ENCODE peak calls at places on chromosome 1, in ten cellular contexts. C is SIG-M5; O is CD8-positive, alpha-beta memory T cell; W is activated CD8-positive, alpha-beta memory T cell treated with anti-CD3 and anti-CD28 coated beads, Interleukin-2, amount 50 U/mL, for 48 hours; Z is activated B cell treated with CpG ODN at 0.5 μM for 24 hours; P is neuronal stem cell; L is stimulated activated CD4-positive, alpha-beta T cell treated with anti-CD3 and anti-CD28 coated beads, Interleukin-2, amount 100 ng/mL, for 24 hours; X is LHCN-M2; H is mesenteric fat pad; K is cardiac septum. Y is an unnamed sample.

GRCh38 chr1:151641229-151641628 is 29.4 kb downstream of the SNX27 start:
- DNase-seq in W (no peak), C (no peak), P (no peak), K (no peak), H (no peak), L (no peak), X (peak; percentile 21), Z (no peak), O (no peak), Y (no peak)

GRCh38 chr1:205355054-205355453 is 1.7 kb downstream of the KLHDC8A start:
- DNase-seq in H (no peak), C (no peak), Z (no peak), K (no peak), L (no peak), P (no peak), X (no peak), W (no peak), O (no peak), Y (no peak)

GRCh38 chr1:3821934-3822307 is 25.6 kb upstream of the LRRC47 start:
- DNase-seq in C (no peak), O (no peak), W (no peak), P (no peak), Z (no peak), K (no peak), L (no peak), H (no peak), X (no peak), Y (no peak)

GRCh38 chr1:156499194-156499702 is 1.3 kb downstream of the MEF2D start:
- DNase-seq in O (no peak), Z (no peak), X (no peak), K (no peak), H (no peak), P (no peak), L (no peak), W (no peak), C (no peak), Y (no peak)

GRCh38 chr1:197984273-197984672 is 67.1 kb downstream of the LHX9 start:
- DNase-seq in C (no peak), H (no peak), P (no peak), O (no peak), L (no peak), X (peak; percentile 46), Z (no peak), K (no peak), W (no peak), Y (no peak)

GRCh38 chr1:221161571-221162041 is 282.4 kb downstream of the HLX start:
- DNase-seq in Z (no peak), L (no peak), C (no peak), W (no peak), H (no peak), K (no peak), P (no peak), O (no peak), X (no peak), Y (no peak)

GRCh38 chr1:84782311-84782771 is 92.1 kb upstream of the SSX2IP start:
- DNase-seq in O (peak; percentile 83), C (no peak), Z (peak; percentile 60), X (peak; percentile 66), W (peak; percentile 93), H (no peak), P (peak; percentile 45), K (no peak), L (peak; percentile 86), Y (peak; percentile 68)

GRCh38 chr1:68384321-68384813 is 65.4 kb downstream of the RPE65 start:
- DNase-seq in L (no peak), P (no peak), H (no peak), Z (no peak), K (no peak), X (peak; percentile 100), C (no peak), W (no peak), O (no peak), Y (no peak)

GRCh38 chr1:31216016-31216415 is 23.7 kb downstream of the NKAIN1 start:
- DNase-seq in Z (no peak), C (no peak), O (no peak), K (peak; percentile 80), W (no peak), H (no peak), L (no peak), P (no peak), X (no peak), Y (peak; percentile 44)

GRCh38 chr1:61051455-61052392 is 30.6 kb upstream of the NFIA start:
- DNase-seq in L (no peak), O (no peak), Z (no peak), X (no peak), H (no peak), P (no peak), C (no peak), K (no peak), W (no peak), Y (peak; percentile 80)

GRCh38 chr1:165539306-165539705 is 4.5 kb upstream of the LRRC52 start:
- DNase-seq in C (no peak), K (no peak), H (no peak), L (no peak), P (no peak), W (no peak), Z (no peak), O (no peak), X (peak; percentile 39), Y (peak; percentile 42)

GRCh38 chr1:82318921-82319320 is 518.2 kb downstream of the ADGRL2 start:
- DNase-seq in H (no peak), W (no peak), X (peak; percentile 13), O (no peak), C (no peak), P (no peak), K (no peak), L (no peak), Z (no peak), Y (no peak)

GRCh38 chr1:209249280-209249670 is 334.2 kb upstream of the CAMK1G start:
- DNase-seq in C (no peak), X (no peak), L (no peak), P (no peak), W (no peak), K (no peak), Z (no peak), O (no peak), H (no peak), Y (no peak)

GRCh38 chr1:201702936-201703335 is 126.0 kb upstream of the IPO9 start:
- DNase-seq in P (no peak), K (no peak), X (peak; percentile 55), H (peak; percentile 80), L (no peak), W (no peak), O (no peak), C (no peak), Z (no peak), Y (no peak)

GRCh38 chr1:16266411-16267118 is 29.6 kb upstream of the CPLANE2 start:
- DNase-seq in H (no peak), L (no peak), X (peak; percentile 83), O (no peak), P (no peak), Z (no peak), C (no peak), K (no peak), W (no peak), Y (no peak)

GRCh38 chr1:150322310-150322709 is 977 bp downstream of the PRPF3 start:
- DNase-seq in C (peak; percentile 96), W (peak; percentile 46), O (no peak), P (no peak), Z (no peak), K (no peak), X (no peak), H (no peak), L (no peak), Y (no peak)

Y was measured in psoas muscle.